ENCODE peak calls at places on chromosomes 12 and 14, in four cellular contexts. One of them, this sample, is unnamed.

GRCh38 chr14:64711039-64711438 is 6.8 kb downstream of the PLEKHG3 start:
- DNase-seq in HL-60: no peak
- DNase-seq in GM12878: no peak
- DNase-seq in K562: no peak
- DNase-seq in this sample: no peak

GRCh38 chr14:31920003-31920402 is 157.1 kb upstream of the ARHGAP5 start:
- DNase-seq in K562: no peak
- DNase-seq in HL-60: no peak
- DNase-seq in GM12878: no peak
- DNase-seq in this sample: no peak

GRCh38 chr12:28563286-28563685 is 373.0 kb downstream of the CCDC91 start:
- DNase-seq in GM12878: no peak
- DNase-seq in HL-60: no peak
- DNase-seq in K562: no peak
- DNase-seq in this sample: no peak

GRCh38 chr14:85596562-85596961 is 66.6 kb downstream of the FLRT2 start:
- DNase-seq in K562: no peak
- DNase-seq in HL-60: no peak
- DNase-seq in GM12878: no peak
- DNase-seq in this sample: no peak

GRCh38 chr12:55850893-55851292 is 8.2 kb upstream of the MMP19 start:
- DNase-seq in HL-60: no peak
- DNase-seq in GM12878: no peak
- DNase-seq in K562: no peak
- DNase-seq in this sample: no peak

GRCh38 chr12:18907154-18907553 is 169.2 kb downstream of the CAPZA3 start:
- DNase-seq in GM12878: no peak
- DNase-seq in HL-60: no peak
- DNase-seq in K562: no peak
- DNase-seq in this sample: no peak

GRCh38 chr14:36655963-36656768 is 5.5 kb upstream of the PAX9 start:
- DNase-seq in K562: peak
- DNase-seq in GM12878: no peak
- DNase-seq in HL-60: no peak
- DNase-seq in this sample: no peak

GRCh38 chr12:38555620-38556596 is 239.3 kb downstream of the ALG10B start:
- DNase-seq in K562: no peak
- DNase-seq in HL-60: peak
- DNase-seq in GM12878: no peak
- DNase-seq in this sample: no peak

GRCh38 chr12:32120419-32120818 is 13.8 kb downstream of the BICD1 start:
- DNase-seq in K562: no peak
- DNase-seq in GM12878: no peak
- DNase-seq in HL-60: no peak
- DNase-seq in this sample: peak

GRCh38 chr14:100297320-100298300 is 8.6 kb downstream of the SLC25A29 start:
- DNase-seq in HL-60: peak
- DNase-seq in GM12878: peak
- DNase-seq in K562: no peak
- DNase-seq in this sample: peak

GRCh38 chr14:95998656-95999055 is 40.5 kb upstream of the C14orf132 start:
- DNase-seq in GM12878: no peak
- DNase-seq in K562: no peak
- DNase-seq in HL-60: no peak
- DNase-seq in this sample: no peak

DNA sequence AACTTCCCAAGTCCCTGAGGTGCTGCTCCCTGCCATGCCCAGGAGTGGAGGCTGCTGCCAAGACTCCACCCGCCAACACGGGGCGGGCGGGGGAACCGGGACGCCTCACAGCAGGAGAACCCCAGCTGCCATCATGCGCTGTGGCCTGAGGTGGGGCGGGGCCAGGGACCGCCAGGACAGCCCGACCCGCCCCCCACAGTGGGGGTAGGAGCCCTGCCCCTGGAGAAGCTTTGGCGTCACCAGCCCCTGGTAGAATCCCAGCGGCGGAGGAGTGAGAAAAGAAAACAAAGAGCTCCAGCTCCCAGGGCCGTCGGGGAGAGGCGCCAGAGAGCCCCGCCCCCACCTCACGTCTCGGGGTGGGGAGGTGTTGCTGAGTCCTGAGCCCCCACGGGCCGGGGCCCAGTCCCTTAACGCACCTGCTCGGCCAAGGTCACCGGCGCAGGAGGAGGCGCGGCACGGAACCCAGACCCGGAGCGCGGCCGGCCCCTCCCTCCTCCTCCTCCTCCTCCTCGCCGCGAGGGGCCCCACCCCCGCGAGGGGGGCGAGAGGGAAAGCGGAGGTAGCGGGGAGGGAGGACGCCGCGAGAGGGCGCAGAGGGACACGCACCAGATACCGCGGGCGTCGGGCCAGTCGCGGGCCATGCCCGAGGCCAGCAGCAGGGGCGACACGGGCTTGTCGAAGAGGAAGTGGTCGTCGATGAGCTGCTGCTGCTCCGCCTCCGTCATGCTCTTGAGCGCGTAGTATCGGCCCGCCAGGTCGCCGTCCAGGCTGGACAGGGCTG is 1.8 kb downstream of the CKB start:
- DNase-seq in K562: peak
- DNase-seq in HL-60: peak
- DNase-seq in GM12878: no peak
- DNase-seq in this sample: peak
- TF ChIP-seq POLR2AphosphoS5 in K562: peak
- TF ChIP-seq POLR2AphosphoS5 in HL-60: no peak
- TF ChIP-seq POLR2AphosphoS5 in GM12878: no peak
- TF ChIP-seq POLR2AphosphoS5 in this sample: no peak

GRCh38 chr12:127052491-127053232 is 1214.3 kb upstream of the TMEM132C start:
- DNase-seq in GM12878: no peak
- DNase-seq in K562: no peak
- DNase-seq in HL-60: no peak
- DNase-seq in this sample: no peak
- TF ChIP-seq SPI1 in GM12878: no peak
- TF ChIP-seq SPI1 in K562: no peak
- TF ChIP-seq SPI1 in HL-60: no peak
- TF ChIP-seq SPI1 in this sample: no peak

DNA sequence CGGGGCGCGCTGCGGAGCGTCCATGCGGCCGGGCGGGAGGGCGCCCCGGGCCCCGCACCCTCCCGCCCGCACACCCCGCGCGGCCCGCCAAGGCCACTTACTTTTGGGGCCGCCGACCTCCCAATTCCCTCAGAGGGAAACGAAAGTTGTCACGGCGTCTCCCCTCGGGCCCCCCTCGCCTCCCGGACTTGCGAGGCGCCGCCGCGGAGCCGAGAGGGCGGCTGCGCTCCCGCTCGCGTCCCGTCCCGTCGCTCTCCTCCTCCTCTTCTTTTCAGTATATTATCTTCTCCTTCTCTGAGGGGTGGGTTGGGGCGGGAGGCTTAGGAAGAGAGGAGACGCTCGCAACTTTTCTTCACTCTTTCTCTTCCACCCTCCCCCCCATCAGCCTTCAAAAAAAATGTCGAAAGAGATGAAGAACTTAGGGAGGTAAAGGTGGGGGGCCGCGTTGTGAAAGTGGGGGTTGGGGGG is 613 bp downstream of the DUSP16 start:
- DNase-seq in K562: peak
- DNase-seq in GM12878: no peak
- DNase-seq in HL-60: no peak
- DNase-seq in this sample: no peak
- TF ChIP-seq POLR2AphosphoS5 in K562: no peak
- TF ChIP-seq POLR2AphosphoS5 in GM12878: no peak
- TF ChIP-seq POLR2AphosphoS5 in HL-60: no peak
- TF ChIP-seq POLR2AphosphoS5 in this sample: no peak

DNA sequence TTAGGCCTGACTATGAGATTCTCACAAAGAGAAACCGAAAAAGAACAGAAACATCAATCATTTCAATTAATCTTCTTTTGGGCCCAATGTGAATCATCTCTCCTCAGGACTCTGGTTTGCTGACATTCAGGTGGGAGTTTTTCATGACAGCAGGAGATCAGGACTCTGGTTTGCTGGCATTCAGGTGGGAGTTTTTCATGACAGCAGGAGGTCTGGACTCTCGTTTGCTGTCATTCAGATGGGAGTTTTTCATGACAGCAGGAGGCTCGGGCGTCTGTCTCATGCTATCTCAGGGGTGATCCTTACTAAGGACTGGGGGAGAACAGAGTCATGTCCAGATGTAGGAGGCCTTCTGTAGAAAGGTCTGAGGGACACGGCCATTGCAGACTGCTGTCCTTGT is 40.1 kb upstream of the PARP11 start:
- DNase-seq in HL-60: no peak
- DNase-seq in K562: no peak
- DNase-seq in GM12878: no peak
- DNase-seq in this sample: no peak
- TF ChIP-seq SPI1 in HL-60: no peak
- TF ChIP-seq SPI1 in K562: no peak
- TF ChIP-seq SPI1 in GM12878: no peak
- TF ChIP-seq SPI1 in this sample: no peak